ENCODE peak calls at places on chromosome 17, in five cellular contexts. One of them, this sample, is unnamed.

GRCh38 chr17:8175795-8176196 is 384 bp downstream of the TMEM107 start:
- DNase-seq in sigmoid colon: no peak
- DNase-seq in tibial nerve: no peak
- DNase-seq in suprapubic skin: peak
- DNase-seq in A549: no peak
- DNase-seq in this sample: no peak

GRCh38 chr17:50059256-50059655 is 3.3 kb downstream of the ITGA3 start:
- DNase-seq in sigmoid colon: no peak
- DNase-seq in suprapubic skin: peak
- DNase-seq in tibial nerve: no peak
- DNase-seq in A549: no peak
- DNase-seq in this sample: no peak

GRCh38 chr17:68033636-68034451 is 1.7 kb upstream of the KPNA2 start:
- DNase-seq in sigmoid colon: no peak
- DNase-seq in suprapubic skin: no peak
- DNase-seq in tibial nerve: no peak
- DNase-seq in A549: peak
- DNase-seq in this sample: no peak

GRCh38 chr17:66571745-66572144 is 263.2 kb upstream of the CACNG5 start:
- DNase-seq in suprapubic skin: no peak
- DNase-seq in A549: no peak
- DNase-seq in sigmoid colon: no peak
- DNase-seq in tibial nerve: no peak
- DNase-seq in this sample: no peak

GRCh38 chr17:28324272-28324745 is 5.3 kb downstream of the TMEM97 start:
- DNase-seq in tibial nerve: no peak
- DNase-seq in sigmoid colon: no peak
- DNase-seq in A549: no peak
- DNase-seq in suprapubic skin: no peak
- DNase-seq in this sample: no peak

GRCh38 chr17:57107498-57108101 is 22.6 kb downstream of the AKAP1 start:
- DNase-seq in suprapubic skin: no peak
- DNase-seq in A549: no peak
- DNase-seq in sigmoid colon: no peak
- DNase-seq in tibial nerve: no peak
- DNase-seq in this sample: no peak

GRCh38 chr17:34511931-34512330 is 67.5 kb upstream of the TMEM132E start:
- DNase-seq in tibial nerve: no peak
- DNase-seq in suprapubic skin: no peak
- DNase-seq in A549: no peak
- DNase-seq in sigmoid colon: no peak
- DNase-seq in this sample: no peak

GRCh38 chr17:77526259-77526711 is 385.5 kb downstream of the SEC14L1 start:
- DNase-seq in A549: no peak
- DNase-seq in sigmoid colon: peak
- DNase-seq in suprapubic skin: peak
- DNase-seq in tibial nerve: no peak
- DNase-seq in this sample: no peak

GRCh38 chr17:34562387-34562786 is 17.0 kb upstream of the TMEM132E start:
- DNase-seq in suprapubic skin: no peak
- DNase-seq in A549: no peak
- DNase-seq in tibial nerve: no peak
- DNase-seq in sigmoid colon: no peak
- DNase-seq in this sample: no peak

DNA sequence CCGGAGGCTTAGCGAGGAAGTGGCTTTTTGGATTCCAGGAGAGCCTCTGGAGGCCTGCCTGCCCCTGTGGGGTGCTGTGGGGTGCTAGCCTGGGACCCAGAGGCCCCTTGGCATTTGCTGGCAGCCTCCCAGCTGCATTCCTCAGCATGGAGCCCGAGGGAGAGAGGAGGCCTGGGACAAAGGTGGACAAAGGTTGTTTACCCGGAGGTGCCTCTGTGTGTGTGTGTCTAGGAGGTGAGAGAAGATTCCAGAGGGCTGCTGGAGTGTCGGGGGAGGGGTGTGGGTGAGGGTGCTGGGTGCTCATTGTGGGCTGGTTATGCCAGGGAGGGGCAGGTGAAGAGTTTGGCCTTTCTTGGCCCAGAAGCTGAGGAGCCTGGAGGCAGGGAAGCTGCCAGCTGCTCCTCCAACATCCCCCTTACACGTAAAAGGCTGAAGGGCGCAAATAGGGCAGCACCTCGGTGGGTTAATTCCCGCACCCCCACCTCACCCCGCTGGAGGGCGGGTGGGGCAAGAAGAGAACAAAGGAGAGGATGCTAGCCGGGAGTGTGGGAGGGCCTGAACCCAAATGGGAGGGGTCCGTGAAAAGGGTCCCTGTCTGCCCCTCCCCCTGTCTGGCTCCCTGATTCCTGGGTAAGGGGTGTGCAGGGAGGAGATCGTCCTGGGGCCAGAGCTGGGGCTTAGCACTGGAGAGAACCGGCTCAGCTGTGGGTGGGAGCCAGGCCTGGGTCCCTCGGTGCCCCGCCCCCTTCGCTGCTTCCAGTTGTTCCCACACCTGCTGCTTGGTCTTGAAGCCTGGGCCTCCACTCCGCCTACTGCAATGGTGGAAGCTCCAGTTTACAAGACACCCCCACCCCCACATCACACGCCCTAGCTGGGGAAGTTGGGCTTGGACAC is 9.9 kb downstream of the HEXIM2 start:
- DNase-seq in suprapubic skin: peak
- DNase-seq in tibial nerve: no peak
- DNase-seq in sigmoid colon: peak
- DNase-seq in A549: peak
- DNase-seq in this sample: no peak
- TF ChIP-seq EP300 in suprapubic skin: no peak
- TF ChIP-seq EP300 in tibial nerve: no peak
- TF ChIP-seq EP300 in sigmoid colon: no peak
- TF ChIP-seq EP300 in A549: peak
- TF ChIP-seq EP300 in this sample: no peak

DNA sequence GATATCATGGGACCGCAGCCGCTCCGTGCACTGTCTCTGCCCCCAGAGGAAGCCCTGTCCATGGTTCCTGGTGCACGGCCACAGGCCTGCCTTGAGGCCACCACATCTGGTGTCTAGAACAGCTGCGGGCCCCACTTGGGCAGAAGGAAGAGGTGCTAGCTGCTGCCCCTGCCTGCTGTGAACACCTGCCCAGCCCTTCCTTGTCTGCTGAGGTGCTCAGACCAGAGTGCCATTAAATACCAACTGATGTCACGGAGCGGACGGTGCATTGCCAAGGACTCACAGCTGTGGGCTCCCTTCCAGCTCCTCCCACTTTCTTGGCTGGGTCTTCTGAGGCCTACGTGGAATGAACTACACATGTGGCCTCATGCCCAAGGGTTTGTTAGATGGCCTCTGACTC is 146.1 kb downstream of the RAB11FIP4 start:
- DNase-seq in tibial nerve: no peak
- DNase-seq in sigmoid colon: no peak
- DNase-seq in suprapubic skin: no peak
- DNase-seq in A549: no peak
- DNase-seq in this sample: no peak
- TF ChIP-seq POLR2A in tibial nerve: no peak
- TF ChIP-seq POLR2A in sigmoid colon: no peak
- TF ChIP-seq POLR2A in suprapubic skin: no peak
- TF ChIP-seq POLR2A in A549: no peak
- TF ChIP-seq POLR2A in this sample: no peak

GRCh38 chr17:61002316-61002736 is 324.7 kb downstream of the BCAS3 start:
- DNase-seq in tibial nerve: no peak
- DNase-seq in A549: peak
- DNase-seq in sigmoid colon: no peak
- DNase-seq in suprapubic skin: no peak
- DNase-seq in this sample: no peak
- TF ChIP-seq EP300 in tibial nerve: no peak
- TF ChIP-seq EP300 in A549: no peak
- TF ChIP-seq EP300 in sigmoid colon: no peak
- TF ChIP-seq EP300 in suprapubic skin: no peak
- TF ChIP-seq EP300 in this sample: no peak

GRCh38 chr17:75289122-75289831 is at the start of gene SLC25A19:
- DNase-seq in tibial nerve: peak
- DNase-seq in suprapubic skin: peak
- DNase-seq in A549: peak
- DNase-seq in sigmoid colon: peak
- DNase-seq in this sample: peak
- TF ChIP-seq POLR2A in tibial nerve: peak
- TF ChIP-seq POLR2A in suprapubic skin: peak
- TF ChIP-seq POLR2A in A549: peak
- TF ChIP-seq POLR2A in sigmoid colon: peak
- TF ChIP-seq POLR2A in this sample: peak

This sample was measured in esophagus muscularis mucosa.